ENCODE peak calls at places on chromosomes 2 and 18, in seven cellular contexts. I is IMR-90, G is neuronal stem cell, V is trophoblast cell, X is H1, K is mesendoderm, M is mesenchymal stem cell. D is an unnamed sample.
A peak's percentile ranks its signal among the peaks of the same experiment; 100 is the strongest.

GRCh38 chr2:197822333-197822732 is 17.9 kb downstream of the PLCL1 start:
- DNase-seq in X (no peak), I (no peak), G (no peak), M (no peak), K (no peak), V (no peak), D (no peak)

GRCh38 chr2:209351636-209352035 is 72.2 kb upstream of the MAP2 start:
- DNase-seq in I (no peak), G (no peak), M (no peak), X (no peak), K (no peak), V (no peak), D (no peak)

GRCh38 chr2:215652432-215652831 is 216.6 kb upstream of the FN1 start:
- DNase-seq in K (no peak), I (peak; percentile 93), X (no peak), M (peak; percentile 21), V (no peak), G (no peak), D (no peak)

GRCh38 chr2:41701231-41701630 is 346.6 kb upstream of the PKDCC start:
- DNase-seq in K (no peak), V (no peak), I (no peak), M (no peak), X (no peak), G (no peak), D (no peak)

GRCh38 chr18:6504605-6505510 is 90.1 kb upstream of the L3MBTL4 start:
- DNase-seq in I (no peak), M (no peak), V (no peak), X (no peak), G (no peak), K (peak; percentile 34), D (no peak)

GRCh38 chr2:180938419-180938818 is 42.0 kb upstream of the UBE2E3 start:
- DNase-seq in G (no peak), K (no peak), X (no peak), I (peak; percentile 79), V (no peak), M (peak; percentile 71), D (no peak)

GRCh38 chr18:13271512-13271911 is 53.0 kb downstream of the LDLRAD4 start:
- DNase-seq in X (no peak), G (no peak), V (no peak), M (no peak), K (peak; percentile 61), I (no peak), D (no peak)

GRCh38 chr2:242085941-242086621 is 216.6 kb downstream of the RTP5 start:
- DNase-seq in M (peak; percentile 15), G (no peak), K (no peak), I (peak; percentile 1), V (peak; percentile 44), X (no peak), D (no peak)

GRCh38 chr18:26524002-26524401 is 24.4 kb downstream of the KCTD1 start:
- DNase-seq in G (no peak), M (no peak), I (no peak), X (no peak), K (no peak), V (no peak), D (no peak)

GRCh38 chr2:241465543-241465942 is 42.8 kb downstream of the STK25 start:
- DNase-seq in X (no peak), K (peak; percentile 37), G (no peak), M (no peak), V (no peak), I (no peak), D (no peak)

GRCh38 chr18:46034230-46034629 is 37.8 kb downstream of the PSTPIP2 start:
- DNase-seq in G (no peak), K (no peak), X (no peak), V (no peak), M (peak; percentile 53), I (peak; percentile 38), D (no peak)

GRCh38 chr2:181177376-181177775 is 197.0 kb downstream of the UBE2E3 start:
- DNase-seq in V (no peak), M (no peak), G (no peak), I (no peak), X (no peak), K (no peak), D (no peak)

GRCh38 chr2:157672129-157672528 is 43.5 kb upstream of the ACVR1C start:
- DNase-seq in X (no peak), M (no peak), K (no peak), I (no peak), V (no peak), G (no peak), D (no peak)

GRCh38 chr2:240172071-240172895 is 31.8 kb upstream of the OTOS start:
- DNase-seq in K (no peak), V (no peak), I (no peak), M (no peak), G (no peak), X (no peak), D (no peak)

GRCh38 chr2:160940271-160940670 is 220.0 kb upstream of the TANK start:
- DNase-seq in V (no peak), M (no peak), G (no peak), K (no peak), X (no peak), I (peak; percentile 59), D (no peak)

GRCh38 chr2:173048901-173049661 is 26.6 kb upstream of the MAP3K20 start:
- DNase-seq in G (no peak), V (peak; percentile 84), I (peak; percentile 98), M (peak; percentile 97), X (no peak), K (no peak), D (no peak)

GRCh38 chr2:38098351-38099095 is 22.6 kb upstream of the CYP1B1 start:
- DNase-seq in G (no peak), K (peak; percentile 27), I (no peak), V (peak; percentile 56), M (peak; percentile 73), X (no peak), D (no peak)

GRCh38 chr2:112577756-112578155 is 6.7 kb upstream of the CHCHD5 start:
- DNase-seq in I (peak; percentile 53), V (peak; percentile 32), G (no peak), M (peak; percentile 29), K (peak; percentile 42), X (no peak), D (no peak)

GRCh38 chr2:134718956-134719814 is at the start of gene TMEM163:
- DNase-seq in K (no peak), V (peak; percentile 50), I (no peak), G (peak; percentile 43), X (no peak), M (no peak), D (peak; percentile 60)

GRCh38 chr2:205481861-205482260 is 200.4 kb upstream of the NRP2 start:
- DNase-seq in K (no peak), V (no peak), I (no peak), X (no peak), G (no peak), M (no peak), D (no peak)

GRCh38 chr2:205477016-205477705 is 205.1 kb upstream of the NRP2 start:
- DNase-seq in G (no peak), X (no peak), K (no peak), I (peak; percentile 64), V (no peak), M (peak; percentile 8), D (no peak)

GRCh38 chr2:205482399-205483065 is 199.8 kb upstream of the NRP2 start:
- DNase-seq in V (no peak), G (no peak), I (peak; percentile 36), K (peak; percentile 27), X (peak; percentile 56), M (no peak), D (peak; percentile 70)

GRCh38 chr2:205484717-205485116 is 197.6 kb upstream of the NRP2 start:
- DNase-seq in I (no peak), M (no peak), V (no peak), K (no peak), G (no peak), X (no peak), D (no peak)

GRCh38 chr2:205483122-205483521 is 199.2 kb upstream of the NRP2 start:
- DNase-seq in V (no peak), M (no peak), I (no peak), X (no peak), K (no peak), G (no peak), D (no peak)
- H3K79me1 ChIP-seq in V (no peaks in the 10 kb centered on the region), M (no peaks in the 10 kb centered on the region), I (no peaks in the 10 kb centered on the region), X (no peaks in the 10 kb centered on the region), K (no peaks in the 10 kb centered on the region), G (no peaks in the 10 kb centered on the region), D (no peaks in the 10 kb centered on the region)

GRCh38 chr2:217203086-217203485 is 343.2 kb upstream of the TNP1 start:
- DNase-seq in V (peak; percentile 43), M (no peak), G (no peak), I (no peak), X (no peak), K (no peak), D (no peak)

GRCh38 chr2:217208867-217209266 is 349.0 kb upstream of the TNP1 start:
- DNase-seq in X (no peak), K (peak; percentile 38), I (no peak), V (no peak), G (no peak), M (no peak), D (no peak)

GRCh38 chr2:217207387-217208010 is 347.6 kb upstream of the TNP1 start:
- DNase-seq in K (peak; percentile 14), G (no peak), V (no peak), I (no peak), M (no peak), X (no peak), D (no peak)

GRCh38 chr2:217206326-217206725 is 346.5 kb upstream of the TNP1 start:
- DNase-seq in G (no peak), I (no peak), M (no peak), X (no peak), K (no peak), V (no peak), D (no peak)

GRCh38 chr2:217204358-217204757 is 344.5 kb upstream of the TNP1 start:
- DNase-seq in V (peak; percentile 23), G (no peak), K (no peak), M (peak; percentile 39), X (no peak), I (peak; percentile 77), D (no peak)
- H3K79me1 ChIP-seq in V (peaks cover 16% of the 10 kb centered on the region), G (no peaks in the 10 kb centered on the region), K (no peaks in the 10 kb centered on the region), M (no peaks in the 10 kb centered on the region), X (no peaks in the 10 kb centered on the region), I (no peaks in the 10 kb centered on the region), D (no peaks in the 10 kb centered on the region)

GRCh38 chr2:237872178-237872887 is 12.9 kb downstream of the RAMP1 start:
- DNase-seq in X (no peak), I (no peak), V (no peak), M (no peak), G (no peak), K (no peak), D (no peak)
- H3K79me1 ChIP-seq in X (no peaks in the 10 kb centered on the region), I (peaks cover 10% of the 10 kb centered on the region), V (peaks cover 28% of the 10 kb centered on the region), M (no peaks in the 10 kb centered on the region), G (no peaks in the 10 kb centered on the region), K (no peaks in the 10 kb centered on the region), D (no peaks in the 10 kb centered on the region)

DNA sequence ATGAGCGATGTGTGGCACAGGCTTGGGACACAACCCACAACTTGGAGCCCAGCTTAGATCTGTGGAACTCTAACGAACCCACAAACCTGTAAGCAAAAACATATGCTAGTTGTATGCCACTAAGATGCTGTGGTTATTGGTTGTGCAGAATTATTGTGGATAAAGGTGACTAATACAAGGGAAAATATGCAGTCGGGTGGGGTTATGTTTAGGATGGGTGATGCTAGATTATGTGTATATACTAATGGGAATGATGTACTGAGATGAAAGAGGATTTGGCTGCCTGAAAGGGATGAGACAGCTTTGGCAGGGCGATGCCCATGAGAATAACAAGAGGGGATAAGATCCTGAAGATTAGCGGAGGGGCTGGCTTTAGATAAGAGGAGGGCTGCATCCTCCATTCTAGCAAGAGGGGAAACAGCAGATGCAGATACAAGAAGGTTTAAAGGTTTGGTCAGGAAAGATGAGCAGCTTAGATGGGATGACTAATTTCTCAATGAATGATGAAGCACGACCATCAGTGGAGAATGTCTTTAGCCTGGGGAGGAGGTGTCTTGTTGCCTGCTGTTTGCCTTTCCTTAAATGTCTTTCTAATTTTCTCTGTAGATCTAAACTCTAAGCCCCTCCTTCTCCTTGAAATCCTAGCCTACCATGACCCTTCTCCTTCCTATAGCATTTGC is 49.6 kb downstream of the GALNT14 start:
- DNase-seq in K (no peak), X (no peak), M (no peak), V (no peak), I (no peak), G (no peak), D (no peak)
- H3K79me1 ChIP-seq in K (no peaks in the 10 kb centered on the region), X (no peaks in the 10 kb centered on the region), M (peaks cover 37% of the 10 kb centered on the region), V (no peaks in the 10 kb centered on the region), I (no peaks in the 10 kb centered on the region), G (no peaks in the 10 kb centered on the region), D (no peaks in the 10 kb centered on the region)

D was measured in H9.